ENCODE peak calls at places on chromosome 9, in four cellular contexts. One of them, this sample, is unnamed.

GRCh38 chr9:36276840-36277239 is 18.6 kb upstream of the GNE start:
- DNase-seq in posterior vena cava: no peak
- DNase-seq in OCI-LY7: no peak
- DNase-seq in activated naive CD4-positive, alpha-beta T cell treated with anti-CD3 and anti-CD28 coated beads, Interleukin-2, amount 50 U/mL, for 16 hours: no peak
- DNase-seq in this sample: no peak

GRCh38 chr9:122131401-122131921 is 28.1 kb downstream of the NDUFA8 start:
- DNase-seq in posterior vena cava: no peak
- DNase-seq in OCI-LY7: no peak
- DNase-seq in activated naive CD4-positive, alpha-beta T cell treated with anti-CD3 and anti-CD28 coated beads, Interleukin-2, amount 50 U/mL, for 16 hours: no peak
- DNase-seq in this sample: no peak

GRCh38 chr9:92969516-92970466 is 22.5 kb downstream of the FGD3 start:
- DNase-seq in posterior vena cava: no peak
- DNase-seq in OCI-LY7: no peak
- DNase-seq in activated naive CD4-positive, alpha-beta T cell treated with anti-CD3 and anti-CD28 coated beads, Interleukin-2, amount 50 U/mL, for 16 hours: no peak
- DNase-seq in this sample: no peak

GRCh38 chr9:120545691-120546565 is 34.0 kb downstream of the CDK5RAP2 start:
- DNase-seq in posterior vena cava: no peak
- DNase-seq in OCI-LY7: no peak
- DNase-seq in activated naive CD4-positive, alpha-beta T cell treated with anti-CD3 and anti-CD28 coated beads, Interleukin-2, amount 50 U/mL, for 16 hours: no peak
- DNase-seq in this sample: no peak

GRCh38 chr9:21966140-21966851 is 27.9 kb downstream of the CDKN2A start:
- DNase-seq in posterior vena cava: no peak
- DNase-seq in OCI-LY7: no peak
- DNase-seq in activated naive CD4-positive, alpha-beta T cell treated with anti-CD3 and anti-CD28 coated beads, Interleukin-2, amount 50 U/mL, for 16 hours: no peak
- DNase-seq in this sample: no peak

GRCh38 chr9:18360005-18360404 is 113.9 kb upstream of the ADAMTSL1 start:
- DNase-seq in posterior vena cava: no peak
- DNase-seq in OCI-LY7: peak
- DNase-seq in activated naive CD4-positive, alpha-beta T cell treated with anti-CD3 and anti-CD28 coated beads, Interleukin-2, amount 50 U/mL, for 16 hours: no peak
- DNase-seq in this sample: no peak

GRCh38 chr9:120374817-120375216 is 205.2 kb downstream of the CDK5RAP2 start:
- DNase-seq in posterior vena cava: no peak
- DNase-seq in OCI-LY7: no peak
- DNase-seq in activated naive CD4-positive, alpha-beta T cell treated with anti-CD3 and anti-CD28 coated beads, Interleukin-2, amount 50 U/mL, for 16 hours: no peak
- DNase-seq in this sample: no peak

GRCh38 chr9:134891016-134891589 is 10.5 kb downstream of the FCN2 start:
- DNase-seq in posterior vena cava: no peak
- DNase-seq in OCI-LY7: no peak
- DNase-seq in activated naive CD4-positive, alpha-beta T cell treated with anti-CD3 and anti-CD28 coated beads, Interleukin-2, amount 50 U/mL, for 16 hours: no peak
- DNase-seq in this sample: no peak

GRCh38 chr9:33184947-33185346 is 17.8 kb upstream of the B4GALT1 start:
- DNase-seq in posterior vena cava: no peak
- DNase-seq in OCI-LY7: no peak
- DNase-seq in activated naive CD4-positive, alpha-beta T cell treated with anti-CD3 and anti-CD28 coated beads, Interleukin-2, amount 50 U/mL, for 16 hours: no peak
- DNase-seq in this sample: no peak

GRCh38 chr9:36328798-36329411 is 70.7 kb upstream of the GNE start:
- DNase-seq in posterior vena cava: no peak
- DNase-seq in OCI-LY7: peak
- DNase-seq in activated naive CD4-positive, alpha-beta T cell treated with anti-CD3 and anti-CD28 coated beads, Interleukin-2, amount 50 U/mL, for 16 hours: peak
- DNase-seq in this sample: peak

GRCh38 chr9:37801959-37802711 is 1.5 kb downstream of the DCAF10 start:
- DNase-seq in posterior vena cava: no peak
- DNase-seq in OCI-LY7: peak
- DNase-seq in activated naive CD4-positive, alpha-beta T cell treated with anti-CD3 and anti-CD28 coated beads, Interleukin-2, amount 50 U/mL, for 16 hours: no peak
- DNase-seq in this sample: no peak

GRCh38 chr9:128819716-128820664 is 1.7 kb downstream of the ENDOG start:
- DNase-seq in posterior vena cava: no peak
- DNase-seq in OCI-LY7: no peak
- DNase-seq in activated naive CD4-positive, alpha-beta T cell treated with anti-CD3 and anti-CD28 coated beads, Interleukin-2, amount 50 U/mL, for 16 hours: no peak
- DNase-seq in this sample: no peak

GRCh38 chr9:125759812-125760134 is 12.6 kb downstream of the PBX3 start:
- DNase-seq in posterior vena cava: no peak
- DNase-seq in OCI-LY7: no peak
- DNase-seq in activated naive CD4-positive, alpha-beta T cell treated with anti-CD3 and anti-CD28 coated beads, Interleukin-2, amount 50 U/mL, for 16 hours: no peak
- DNase-seq in this sample: peak

GRCh38 chr9:78892182-78892581 is 595.3 kb downstream of the PSAT1 start:
- DNase-seq in posterior vena cava: no peak
- DNase-seq in OCI-LY7: no peak
- DNase-seq in activated naive CD4-positive, alpha-beta T cell treated with anti-CD3 and anti-CD28 coated beads, Interleukin-2, amount 50 U/mL, for 16 hours: no peak
- DNase-seq in this sample: no peak

GRCh38 chr9:114363424-114363823 is 24.4 kb downstream of the AKNA start:
- DNase-seq in posterior vena cava: no peak
- DNase-seq in OCI-LY7: no peak
- DNase-seq in activated naive CD4-positive, alpha-beta T cell treated with anti-CD3 and anti-CD28 coated beads, Interleukin-2, amount 50 U/mL, for 16 hours: no peak
- DNase-seq in this sample: no peak

GRCh38 chr9:81395301-81396054 is 293.9 kb downstream of the TLE1 start:
- DNase-seq in posterior vena cava: no peak
- DNase-seq in OCI-LY7: no peak
- DNase-seq in activated naive CD4-positive, alpha-beta T cell treated with anti-CD3 and anti-CD28 coated beads, Interleukin-2, amount 50 U/mL, for 16 hours: no peak
- DNase-seq in this sample: no peak

GRCh38 chr9:20462410-20462809 is 159.9 kb downstream of the MLLT3 start:
- DNase-seq in posterior vena cava: no peak
- DNase-seq in OCI-LY7: no peak
- DNase-seq in activated naive CD4-positive, alpha-beta T cell treated with anti-CD3 and anti-CD28 coated beads, Interleukin-2, amount 50 U/mL, for 16 hours: no peak
- DNase-seq in this sample: no peak

GRCh38 chr9:130001185-130001584 is 41.8 kb downstream of the FNBP1 start:
- DNase-seq in posterior vena cava: no peak
- DNase-seq in OCI-LY7: no peak
- DNase-seq in activated naive CD4-positive, alpha-beta T cell treated with anti-CD3 and anti-CD28 coated beads, Interleukin-2, amount 50 U/mL, for 16 hours: no peak
- DNase-seq in this sample: no peak

GRCh38 chr9:138115506-138115905 is 237.9 kb downstream of the CACNA1B start:
- DNase-seq in posterior vena cava: peak
- DNase-seq in OCI-LY7: no peak
- DNase-seq in activated naive CD4-positive, alpha-beta T cell treated with anti-CD3 and anti-CD28 coated beads, Interleukin-2, amount 50 U/mL, for 16 hours: no peak
- DNase-seq in this sample: no peak

GRCh38 chr9:109556061-109556460 is 58.0 kb upstream of the PTPN3 start:
- DNase-seq in posterior vena cava: no peak
- DNase-seq in OCI-LY7: no peak
- DNase-seq in activated naive CD4-positive, alpha-beta T cell treated with anti-CD3 and anti-CD28 coated beads, Interleukin-2, amount 50 U/mL, for 16 hours: no peak
- DNase-seq in this sample: no peak

GRCh38 chr9:106862946-106863740 is at the start of gene ZNF462:
- DNase-seq in posterior vena cava: peak
- DNase-seq in OCI-LY7: peak
- DNase-seq in activated naive CD4-positive, alpha-beta T cell treated with anti-CD3 and anti-CD28 coated beads, Interleukin-2, amount 50 U/mL, for 16 hours: no peak
- DNase-seq in this sample: no peak

GRCh38 chr9:120441446-120442279 is 138.3 kb downstream of the CDK5RAP2 start:
- DNase-seq in posterior vena cava: no peak
- DNase-seq in OCI-LY7: no peak
- DNase-seq in activated naive CD4-positive, alpha-beta T cell treated with anti-CD3 and anti-CD28 coated beads, Interleukin-2, amount 50 U/mL, for 16 hours: no peak
- DNase-seq in this sample: no peak

GRCh38 chr9:121997791-121998190 is 95.3 kb downstream of the TTLL11 start:
- DNase-seq in posterior vena cava: no peak
- DNase-seq in OCI-LY7: no peak
- DNase-seq in activated naive CD4-positive, alpha-beta T cell treated with anti-CD3 and anti-CD28 coated beads, Interleukin-2, amount 50 U/mL, for 16 hours: no peak
- DNase-seq in this sample: no peak

GRCh38 chr9:5354184-5354583 is 14.5 kb upstream of the RLN1 start:
- DNase-seq in posterior vena cava: no peak
- DNase-seq in OCI-LY7: no peak
- DNase-seq in activated naive CD4-positive, alpha-beta T cell treated with anti-CD3 and anti-CD28 coated beads, Interleukin-2, amount 50 U/mL, for 16 hours: no peak
- DNase-seq in this sample: no peak